ENCODE peak calls at places on chromosome 22, in eight cellular contexts. Y is MCF 10A, E is RWPE1, C is IMR-90, P is chondrocyte, O is tibial nerve, I is HFF-Myc, J is fibroblast of pulmonary artery. Z is an unnamed sample.

GRCh38 chr22:36221799-36222751 is 17.3 kb downstream of the APOL2 start:
- DNase-seq in C (no peak), I (no peak), P (no peak), O (no peak), Y (peak), J (peak), E (no peak), Z (no peak)

GRCh38 chr22:32528984-32529982 is 54.7 kb downstream of the FBXO7 start:
- DNase-seq in P (no peak), I (peak), Y (peak), E (peak), C (peak), J (peak), O (peak), Z (peak)

GRCh38 chr22:29213481-29213880 is 7.8 kb downstream of the EMID1 start:
- DNase-seq in Y (no peak), C (no peak), P (no peak), I (no peak), E (no peak), O (no peak), J (no peak), Z (no peak)

GRCh38 chr22:34344702-34345101 is 424.4 kb upstream of the LARGE1 start:
- DNase-seq in C (no peak), I (no peak), P (no peak), J (no peak), Y (no peak), E (no peak), O (no peak), Z (no peak)

GRCh38 chr22:39510529-39511149 is 8.5 kb downstream of the MIEF1 start:
- DNase-seq in P (no peak), Y (no peak), C (no peak), J (no peak), I (no peak), O (no peak), E (no peak), Z (no peak)

GRCh38 chr22:31102441-31103081 is 4.8 kb downstream of the SELENOM start:
- DNase-seq in O (peak), J (peak), C (peak), P (no peak), E (no peak), Y (peak), I (peak), Z (peak)

GRCh38 chr22:33142282-33142681 is 84.1 kb upstream of the SYN3 start:
- DNase-seq in C (no peak), E (no peak), P (no peak), J (no peak), O (no peak), I (no peak), Y (no peak), Z (no peak)

GRCh38 chr22:28864878-28865596 is 18.3 kb upstream of the ZNRF3 start:
- DNase-seq in J (no peak), Y (no peak), E (no peak), I (no peak), P (no peak), C (no peak), O (no peak), Z (no peak)

GRCh38 chr22:33299245-33299956 is 241.2 kb upstream of the SYN3 start:
- DNase-seq in I (no peak), C (no peak), J (no peak), E (no peak), P (no peak), Y (no peak), O (no peak), Z (no peak)

GRCh38 chr22:44685384-44686056 is 16.5 kb upstream of the PRR5 start:
- DNase-seq in E (peak), I (peak), O (no peak), P (no peak), Y (peak), C (peak), J (peak), Z (no peak)

GRCh38 chr22:30968015-30968923 is at the start of gene MORC2:
- DNase-seq in P (no peak), J (peak), O (no peak), C (peak), E (peak), Y (no peak), I (no peak), Z (no peak)

GRCh38 chr22:41595703-41596102 is 6.1 kb upstream of the PMM1 start:
- DNase-seq in O (no peak), J (no peak), E (no peak), P (no peak), I (no peak), Y (no peak), C (no peak), Z (no peak)

GRCh38 chr22:17565986-17566687 is 2.8 kb downstream of the SLC25A18 start:
- DNase-seq in Y (no peak), I (no peak), P (no peak), C (no peak), O (no peak), E (no peak), J (no peak), Z (no peak)

GRCh38 chr22:39388261-39389011 is 11.1 kb upstream of the TAB1 start:
- DNase-seq in E (peak), Y (no peak), C (peak), O (peak), I (peak), J (peak), P (no peak), Z (no peak)

GRCh38 chr22:45263790-45264269 is 20.9 kb upstream of the UPK3A start:
- DNase-seq in J (peak), C (peak), I (peak), P (no peak), O (peak), E (peak), Y (peak), Z (peak)

DNA sequence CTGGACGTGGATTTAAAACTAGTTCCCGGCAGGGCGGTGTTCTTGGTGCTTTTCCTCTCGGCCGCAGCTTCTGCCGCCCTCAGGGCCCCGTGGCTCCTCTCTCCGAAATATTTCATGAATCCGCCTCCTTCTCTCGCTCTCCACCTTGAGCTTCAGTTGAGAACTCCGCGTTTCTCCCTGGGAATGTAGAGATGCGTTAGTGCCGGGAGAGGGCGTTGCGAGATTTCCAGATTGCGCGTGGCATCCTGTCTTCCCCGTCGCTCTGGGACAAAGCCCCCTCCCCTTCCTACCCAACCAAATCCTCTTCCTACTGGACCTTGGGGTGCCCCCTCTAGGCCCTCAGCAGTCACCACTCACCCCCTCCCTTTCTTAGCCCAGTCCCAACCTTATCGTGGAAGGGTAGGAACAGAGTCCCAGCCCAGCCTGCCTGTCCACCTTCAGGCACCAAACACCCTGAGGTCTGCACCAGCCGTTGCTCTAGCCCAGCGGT is 15.5 kb upstream of the RAC2 start:
- DNase-seq in E (peak), O (no peak), Y (peak), C (peak), J (peak), P (peak), I (no peak), Z (no peak)
- TF ChIP-seq CTCF in E (no peak), O (no peak), Y (peak), C (peak), J (peak), P (peak), I (peak), Z (peak)

GRCh38 chr22:23750744-23751440 is at the start of gene ZNF70:
- DNase-seq in C (peak), I (no peak), Y (peak), E (peak), O (peak), P (peak), J (peak), Z (peak)
- TF ChIP-seq CTCF in C (peak), I (peak), Y (no peak), E (no peak), O (peak), P (peak), J (no peak), Z (peak)

GRCh38 chr22:19547620-19548019 is 23.4 kb upstream of the CLDN5 start:
- DNase-seq in E (no peak), O (no peak), Y (no peak), P (no peak), I (no peak), C (no peak), J (no peak), Z (no peak)

GRCh38 chr22:19548964-19549363 is 24.8 kb upstream of the CLDN5 start:
- DNase-seq in C (no peak), E (no peak), Y (no peak), P (no peak), J (no peak), O (no peak), I (no peak), Z (no peak)

GRCh38 chr22:19545935-19546207 is 21.7 kb upstream of the CLDN5 start:
- DNase-seq in Y (no peak), C (no peak), P (no peak), E (no peak), O (no peak), J (no peak), I (no peak), Z (no peak)

GRCh38 chr22:19543970-19544708 is 19.9 kb upstream of the CLDN5 start:
- DNase-seq in C (no peak), P (no peak), E (no peak), O (no peak), I (no peak), Y (no peak), J (no peak), Z (no peak)

DNA sequence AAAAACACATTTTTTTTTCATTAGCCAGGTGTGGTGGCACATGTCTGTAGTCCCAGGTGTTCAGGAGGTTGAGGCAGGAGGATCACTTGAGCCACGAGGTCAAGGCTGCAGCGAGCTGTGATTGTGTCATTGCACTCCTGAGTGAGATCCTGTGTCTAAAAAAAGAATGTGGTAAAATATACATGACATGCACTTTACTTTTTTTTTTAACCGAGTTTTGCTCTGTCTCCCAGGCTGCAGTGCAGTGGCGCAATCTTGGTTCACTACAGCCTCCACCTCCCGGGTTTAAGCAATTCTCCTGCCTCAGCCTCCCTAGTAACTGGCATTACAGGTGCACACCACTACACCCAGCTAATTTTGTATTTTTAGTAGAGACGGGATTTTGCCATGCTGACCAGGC is 22.5 kb upstream of the CLDN5 start:
- DNase-seq in J (no peak), O (no peak), P (no peak), I (no peak), C (no peak), E (no peak), Y (no peak), Z (no peak)
- TF ChIP-seq CTCF in J (no peak), O (no peak), P (no peak), I (no peak), C (no peak), E (no peak), Y (no peak), Z (no peak)

GRCh38 chr22:43110444-43110926 is at the start of gene BIK:
- DNase-seq in O (peak), C (no peak), P (no peak), I (no peak), J (peak), E (peak), Y (peak), Z (no peak)
- TF ChIP-seq CTCF in O (peak), C (peak), P (peak), I (peak), J (peak), E (no peak), Y (no peak), Z (peak)

GRCh38 chr22:49967333-49968241 is 7.0 kb downstream of the PIM3 start:
- DNase-seq in O (peak), E (no peak), P (peak), I (no peak), Y (no peak), C (no peak), J (no peak), Z (no peak)
- TF ChIP-seq CTCF in O (no peak), E (no peak), P (no peak), I (no peak), Y (no peak), C (no peak), J (no peak), Z (no peak)

GRCh38 chr22:22404598-22405284 is 103.8 kb downstream of the ZNF280B start:
- DNase-seq in P (no peak), J (no peak), Y (no peak), C (no peak), E (no peak), I (no peak), O (no peak), Z (no peak)

GRCh38 chr22:22403306-22403705 is 105.2 kb downstream of the ZNF280B start:
- DNase-seq in Y (no peak), O (no peak), E (no peak), I (no peak), C (no peak), P (no peak), J (no peak), Z (no peak)

GRCh38 chr22:22401381-22401780 is 107.2 kb downstream of the ZNF280B start:
- DNase-seq in P (no peak), J (no peak), C (no peak), Y (no peak), I (no peak), E (no peak), O (no peak), Z (no peak)

GRCh38 chr22:22406445-22406844 is 102.1 kb downstream of the ZNF280B start:
- DNase-seq in P (no peak), O (no peak), I (no peak), J (no peak), C (no peak), E (no peak), Y (no peak), Z (no peak)

DNA sequence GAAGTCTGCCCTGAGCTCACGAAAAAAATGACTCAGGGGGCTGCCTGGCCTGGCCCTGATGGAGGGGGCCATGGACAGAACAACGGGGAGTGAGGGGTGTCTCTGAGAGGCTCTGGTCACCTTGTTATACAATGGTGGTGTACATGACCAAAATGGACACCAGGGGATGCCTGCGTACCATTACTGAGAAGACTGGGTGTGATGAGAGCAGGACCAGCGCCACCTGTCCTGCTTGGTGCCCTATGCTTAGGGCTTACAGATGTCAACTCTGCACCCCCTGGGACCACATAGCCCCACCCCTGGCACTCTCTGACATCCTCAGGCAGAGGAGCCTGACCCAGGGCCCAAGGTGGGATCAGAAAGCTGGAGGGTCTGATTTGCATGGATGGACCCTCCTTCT is 104.8 kb downstream of the ZNF280B start:
- DNase-seq in C (no peak), J (no peak), P (no peak), I (no peak), O (no peak), Y (no peak), E (no peak), Z (no peak)
- TF ChIP-seq CTCF in C (no peak), J (no peak), P (no peak), I (no peak), O (no peak), Y (no peak), E (no peak), Z (no peak)

GRCh38 chr22:46846832-46847355 is 84.4 kb downstream of the TBC1D22A start:
- DNase-seq in J (no peak), E (no peak), I (no peak), P (no peak), C (no peak), O (no peak), Y (no peak), Z (no peak)

GRCh38 chr22:46846154-46846831 is 83.8 kb downstream of the TBC1D22A start:
- DNase-seq in Y (peak), E (peak), C (peak), O (no peak), I (no peak), J (peak), P (no peak), Z (no peak)

GRCh38 chr22:46844606-46845210 is 82.3 kb downstream of the TBC1D22A start:
- DNase-seq in O (no peak), P (no peak), J (no peak), E (no peak), C (no peak), Y (no peak), I (no peak), Z (no peak)

GRCh38 chr22:46843691-46844297 is 81.3 kb downstream of the TBC1D22A start:
- DNase-seq in P (no peak), I (no peak), O (no peak), J (peak), Y (no peak), E (no peak), C (peak), Z (no peak)

GRCh38 chr22:46845281-46846153 is 83.1 kb downstream of the TBC1D22A start:
- DNase-seq in I (no peak), P (no peak), C (peak), O (no peak), E (no peak), J (peak), Y (no peak), Z (no peak)
- TF ChIP-seq CTCF in I (no peak), P (peak), C (peak), O (peak), E (peak), J (peak), Y (peak), Z (peak)

GRCh38 chr22:37782340-37783168 is 25.2 kb upstream of the GCAT start:
- DNase-seq in Y (peak), J (no peak), I (peak), C (peak), P (no peak), E (no peak), O (no peak), Z (no peak)
- TF ChIP-seq CTCF in Y (peak), J (peak), I (peak), C (no peak), P (peak), E (no peak), O (no peak), Z (no peak)

DNA sequence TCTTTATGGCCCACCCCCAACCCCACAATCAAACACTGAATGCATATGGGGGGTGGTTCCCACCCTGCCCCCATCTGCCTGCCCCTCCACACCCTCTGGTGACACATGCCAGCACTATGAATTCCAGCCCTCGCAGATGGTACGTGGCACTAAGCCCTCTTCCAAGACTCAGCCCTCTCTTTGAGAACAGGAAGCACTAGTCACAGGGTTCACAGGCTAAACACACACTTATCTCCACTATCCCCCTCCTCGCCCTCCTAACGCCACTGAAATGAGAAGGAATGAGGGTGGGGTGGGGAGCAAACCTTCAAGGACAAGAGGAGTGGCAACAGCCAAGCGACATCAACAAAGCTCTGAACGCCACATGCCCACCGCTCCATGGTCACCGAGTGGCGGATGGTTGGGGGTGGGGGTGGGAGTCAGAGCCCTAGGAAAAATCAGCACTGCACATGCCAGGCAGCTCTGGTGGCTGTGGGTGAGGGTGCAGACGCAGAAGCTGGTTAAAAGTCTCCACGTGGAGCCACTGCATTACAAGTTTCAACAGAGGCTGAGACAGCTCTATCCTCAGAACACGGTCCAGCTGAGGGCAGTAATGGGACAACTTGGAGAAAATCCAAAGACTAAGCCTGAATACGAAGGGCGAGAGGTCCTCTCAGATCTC is 33.6 kb downstream of the TMEM184B start:
- DNase-seq in O (no peak), E (peak), P (no peak), I (peak), J (peak), Y (peak), C (peak), Z (peak)
- TF ChIP-seq CTCF in O (peak), E (peak), P (peak), I (peak), J (peak), Y (no peak), C (peak), Z (peak)

DNA sequence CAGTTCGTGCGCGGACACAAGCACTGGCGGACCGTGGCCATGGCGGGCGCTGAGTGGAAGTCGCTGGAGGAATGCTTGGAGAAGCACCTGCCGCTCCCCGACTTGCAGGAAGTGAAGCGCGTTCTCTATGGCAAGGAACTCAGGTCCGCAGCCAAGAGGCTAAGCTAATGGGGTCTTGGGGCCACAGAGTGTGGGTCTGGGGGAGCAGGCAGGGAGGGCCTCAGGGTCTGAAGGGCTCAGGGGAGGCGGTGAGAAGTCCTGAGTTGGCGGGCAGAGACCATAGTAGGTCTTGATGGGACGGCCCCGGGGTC is 188 bp downstream of the UPB1 start:
- DNase-seq in E (no peak), J (no peak), P (peak), C (no peak), O (no peak), Y (no peak), I (no peak), Z (no peak)
- TF ChIP-seq CTCF in E (no peak), J (no peak), P (no peak), C (no peak), O (no peak), Y (no peak), I (no peak), Z (no peak)